ENCODE peak calls at places on chromosomes 4 and X, in six cellular contexts. U, N, F, D, I and Q are unnamed samples.

GRCh38 chrX:111823068-111823467 is 52.9 kb upstream of the TRPC5OS start:
- DNase-seq in U (peak), N (peak), F (no peak), D (peak), I (no peak), Q (peak)

GRCh38 chr4:141884070-141884469 is 247.7 kb downstream of the IL15 start:
- DNase-seq in U (no peak), N (no peak), F (no peak), D (no peak), I (no peak), Q (no peak)

GRCh38 chr4:123930971-123931370 is 534.4 kb downstream of the SPRY1 start:
- DNase-seq in U (peak), N (peak), F (peak), D (no peak), I (no peak), Q (no peak)

GRCh38 chrX:68999351-68999750 is 165.9 kb downstream of the PJA1 start:
- DNase-seq in U (no peak), N (peak), F (no peak), D (no peak), I (no peak), Q (no peak)

GRCh38 chr4:127916512-127916911 is 35.8 kb downstream of the PLK4 start:
- DNase-seq in U (no peak), N (no peak), F (no peak), D (no peak), I (no peak), Q (no peak)

GRCh38 chrX:72041901-72042859 is 89.5 kb downstream of the RTL5 start:
- DNase-seq in U (no peak), N (no peak), F (no peak), D (no peak), I (no peak), Q (no peak)

GRCh38 chr4:159240690-159241089 is 137.8 kb downstream of the RAPGEF2 start:
- DNase-seq in U (no peak), N (peak), F (no peak), D (no peak), I (no peak), Q (no peak)

GRCh38 chr4:79178770-79179169 is 147.1 kb downstream of the NAA11 start:
- DNase-seq in U (no peak), N (peak), F (no peak), D (peak), I (no peak), Q (no peak)

GRCh38 chrX:1207496-1208025 is 4.9 kb downstream of the CRLF2 start:
- DNase-seq in U (no peak), N (no peak), F (no peak), D (peak), I (no peak), Q (no peak)

DNA sequence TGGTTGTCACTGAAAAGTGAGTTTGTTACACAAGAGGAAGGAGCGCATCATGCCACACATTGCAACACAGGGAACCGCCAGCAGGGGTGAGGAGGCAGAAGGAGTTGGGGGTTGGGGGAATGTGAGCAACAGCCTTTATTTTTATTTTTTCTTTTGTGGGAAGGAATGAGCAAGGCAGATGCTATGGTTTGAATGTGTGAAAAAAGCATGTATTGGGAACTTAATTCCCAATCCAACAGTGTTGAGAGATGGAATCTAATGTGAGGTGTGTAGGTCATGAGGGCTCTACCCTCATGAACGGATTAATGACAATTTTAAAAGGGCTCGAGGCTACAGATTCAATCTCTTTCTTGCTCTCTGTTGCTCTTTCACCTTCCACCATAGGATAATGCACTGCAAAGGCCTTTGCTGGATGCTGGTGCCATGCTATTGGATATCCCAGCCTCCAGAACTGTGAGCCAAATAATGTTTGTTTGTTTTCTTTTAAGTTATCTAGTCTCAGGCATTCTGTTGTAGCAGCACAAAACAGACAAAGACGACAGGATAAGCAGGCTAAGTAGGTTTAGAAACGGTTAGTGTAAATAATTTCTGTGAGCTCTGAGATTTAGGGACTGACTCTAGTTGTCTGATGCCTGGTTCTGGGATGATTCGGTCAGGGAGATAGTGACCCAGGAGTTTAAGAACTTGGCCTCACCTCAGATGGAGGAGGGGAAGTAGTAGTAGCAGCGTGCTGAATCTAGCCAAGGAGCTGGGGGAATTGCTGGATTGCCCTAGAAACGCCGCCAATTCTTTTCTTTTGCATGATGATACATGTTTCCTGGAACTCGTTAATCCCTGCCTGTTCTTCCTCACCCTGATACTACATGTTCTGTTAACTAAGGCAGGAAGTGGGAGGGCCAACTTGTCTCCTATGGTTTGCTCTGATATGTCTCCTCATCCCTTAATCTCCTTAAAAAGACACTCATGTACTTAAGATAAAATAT is 156.6 kb upstream of the CTSO start:
- DNase-seq in U (no peak), N (peak), F (no peak), D (peak), I (no peak), Q (peak)
- TF ChIP-seq CTCF in U (peak), N (peak), F (no peak), D (peak), I (no peak), Q (no peak)

GRCh38 chr4:71113294-71113693 is 119.8 kb downstream of the DCK start:
- DNase-seq in U (no peak), N (peak), F (no peak), D (no peak), I (no peak), Q (no peak)
- TF ChIP-seq CTCF in U (peak), N (no peak), F (peak), D (no peak), I (no peak), Q (no peak)

GRCh38 chrX:48649109-48649508 is 34.5 kb upstream of the WAS start:
- DNase-seq in U (no peak), N (peak), F (no peak), D (no peak), I (no peak), Q (no peak)

GRCh38 chrX:48645669-48646068 is 37.9 kb upstream of the WAS start:
- DNase-seq in U (no peak), N (no peak), F (no peak), D (no peak), I (no peak), Q (no peak)

DNA sequence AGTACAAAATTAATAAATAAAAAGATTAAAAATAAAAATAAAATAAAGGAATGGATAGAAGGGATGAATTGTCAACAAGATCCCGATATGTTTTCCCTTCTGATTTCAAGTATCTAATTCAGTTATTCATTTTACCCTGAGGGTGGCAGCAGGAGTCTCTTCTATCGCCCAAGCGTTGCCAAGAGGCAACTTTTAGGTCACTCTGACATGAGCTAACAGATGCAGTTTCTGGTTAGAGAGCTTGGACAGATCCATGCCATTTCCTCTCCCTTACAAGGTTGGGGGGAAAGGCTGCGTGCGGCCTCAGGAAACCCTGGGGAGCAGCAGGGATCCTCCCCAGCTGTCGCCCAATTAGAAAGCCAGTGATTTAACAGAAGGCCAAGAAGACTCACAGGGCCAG is 35.3 kb upstream of the WAS start:
- DNase-seq in U (peak), N (peak), F (peak), D (peak), I (no peak), Q (peak)
- TF ChIP-seq CTCF in U (peak), N (no peak), F (peak), D (peak), I (peak), Q (no peak)

GRCh38 chr4:63717384-63717783 is 691.9 kb downstream of the TECRL start:
- DNase-seq in U (no peak), N (peak), F (peak), D (peak), I (no peak), Q (no peak)
- TF ChIP-seq CTCF in U (no peak), N (peak), F (peak), D (no peak), I (peak), Q (peak)

DNA sequence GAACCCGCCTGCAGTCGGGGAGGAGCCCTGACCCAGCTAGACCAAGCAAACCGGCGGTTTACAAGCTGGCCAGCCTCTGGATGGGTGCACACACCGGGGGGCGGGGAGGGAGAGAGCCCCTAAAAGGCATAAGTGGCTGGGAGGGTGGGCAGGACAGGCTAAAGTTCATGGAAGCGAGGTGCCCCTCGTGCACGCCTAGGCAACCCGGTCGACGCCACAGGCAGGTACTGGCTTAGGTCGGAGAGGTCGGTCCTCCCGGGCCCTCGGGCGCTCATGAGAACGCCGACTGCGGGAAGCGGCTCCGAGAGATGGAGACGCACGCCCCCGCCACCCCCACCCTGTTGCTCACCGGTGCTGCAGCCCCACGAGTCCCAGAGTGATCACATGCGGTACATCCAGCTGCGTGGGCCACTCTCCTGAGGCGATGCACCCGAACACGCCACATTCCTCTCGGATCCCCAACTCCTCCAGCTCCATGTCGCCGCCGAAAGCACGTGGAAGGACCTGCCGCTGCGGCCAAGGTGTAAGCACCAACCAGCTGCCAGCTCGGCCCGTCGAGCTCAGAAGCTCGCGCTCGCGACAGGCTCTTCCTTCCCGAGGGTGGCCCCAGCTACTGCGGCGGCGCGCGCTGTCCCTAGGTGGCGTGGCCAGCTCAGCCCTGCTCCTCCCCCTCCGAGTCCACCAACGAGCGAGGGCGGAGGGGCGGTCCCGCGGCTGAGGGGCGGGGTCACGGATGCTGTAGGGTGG is at the start of gene PPAT:
- DNase-seq in U (peak), N (peak), F (peak), D (peak), I (peak), Q (peak)
- TF ChIP-seq CTCF in U (no peak), N (no peak), F (peak), D (peak), I (peak), Q (peak)

DNA sequence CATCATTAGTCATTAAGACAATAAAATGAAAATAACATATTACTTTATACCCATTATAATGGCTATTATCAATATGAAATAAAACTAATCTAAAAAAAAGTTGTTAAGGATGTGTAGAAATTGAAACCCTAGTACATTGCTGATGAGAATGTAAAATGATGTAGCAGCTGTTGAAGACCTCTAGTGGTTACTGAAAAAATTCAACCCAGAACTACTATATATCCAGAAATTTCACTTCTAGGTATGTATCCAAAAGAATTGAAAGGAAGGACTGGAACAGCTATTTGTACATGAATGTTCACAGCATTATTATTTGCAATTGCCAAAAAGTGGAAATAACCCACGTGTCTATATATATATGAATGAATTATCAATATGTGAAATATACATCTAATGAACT is 180.3 kb upstream of the KLHL4 start:
- DNase-seq in U (no peak), N (no peak), F (no peak), D (no peak), I (no peak), Q (no peak)
- TF ChIP-seq CTCF in U (peak), N (peak), F (no peak), D (no peak), I (no peak), Q (no peak)

GRCh38 chr4:170374770-170375169 is 285.0 kb upstream of the AADAT start:
- DNase-seq in U (peak), N (peak), F (peak), D (peak), I (no peak), Q (no peak)
- TF ChIP-seq CTCF in U (peak), N (no peak), F (peak), D (peak), I (peak), Q (peak)

DNA sequence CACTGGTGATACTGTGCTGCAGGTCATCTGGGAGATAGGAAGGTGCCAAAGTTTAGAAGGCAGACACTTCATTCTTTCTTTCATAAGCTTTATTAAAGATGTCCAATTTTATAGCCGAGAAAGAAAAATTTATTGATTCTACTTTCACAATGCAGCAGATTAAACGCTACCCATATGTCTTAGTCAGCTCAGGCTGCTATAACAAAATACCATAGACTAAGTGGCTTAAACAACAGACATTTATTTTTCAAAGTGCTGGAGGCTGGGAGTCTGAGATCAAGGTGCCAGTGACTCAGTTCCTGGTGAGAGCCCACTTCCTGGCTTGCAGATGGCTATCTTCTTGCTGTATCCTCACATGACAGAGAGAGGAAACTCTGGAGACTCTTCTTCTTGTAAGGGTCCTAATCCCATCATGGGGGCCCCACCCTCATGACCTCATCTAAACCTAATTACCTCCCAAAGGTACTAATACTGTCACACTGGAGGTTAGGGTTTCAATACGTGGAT is 33.4 kb upstream of the KLHL34 start:
- DNase-seq in U (no peak), N (no peak), F (no peak), D (no peak), I (no peak), Q (no peak)
- TF ChIP-seq CTCF in U (no peak), N (no peak), F (no peak), D (no peak), I (no peak), Q (no peak)